ENCODE peak calls at places on chromosome 17, in five cellular contexts. T, I, X, N and Z are unnamed samples.

GRCh38 chr17:76384222-76384986 is at the start of gene SPHK1:
- DNase-seq in N (peak), X (peak), I (peak), T (peak), Z (no peak)

GRCh38 chr17:21263351-21263750 is 10.1 kb upstream of the NATD1 start:
- DNase-seq in N (no peak), I (no peak), T (no peak), X (no peak), Z (no peak)

GRCh38 chr17:28501421-28502284 is 4.5 kb upstream of the FOXN1 start:
- DNase-seq in T (no peak), N (no peak), I (no peak), X (no peak), Z (no peak)

GRCh38 chr17:15981208-15981607 is 18.3 kb downstream of the ZSWIM7 start:
- DNase-seq in X (no peak), T (no peak), N (no peak), I (no peak), Z (no peak)

GRCh38 chr17:79927136-79927661 is 88.0 kb upstream of the CBX4 start:
- DNase-seq in T (no peak), X (no peak), I (no peak), N (no peak), Z (no peak)

GRCh38 chr17:6699997-6700947 is 12.9 kb downstream of the SLC13A5 start:
- DNase-seq in I (no peak), N (no peak), T (no peak), X (no peak), Z (no peak)

GRCh38 chr17:64036198-64036922 is 15.9 kb upstream of the ICAM2 start:
- DNase-seq in T (peak), N (no peak), X (no peak), I (peak), Z (no peak)

GRCh38 chr17:58576679-58577367 is 62.4 kb upstream of the MTMR4 start:
- DNase-seq in T (no peak), N (no peak), I (no peak), X (no peak), Z (no peak)

GRCh38 chr17:81966343-81967243 is 5.6 kb upstream of the NOTUM start:
- DNase-seq in I (no peak), T (peak), N (peak), X (peak), Z (no peak)

GRCh38 chr17:48610282-48611211 is at the start of gene HOXB7:
- DNase-seq in I (no peak), N (peak), X (peak), T (peak), Z (no peak)

GRCh38 chr17:65550758-65551157 is 10.7 kb downstream of the AXIN2 start:
- DNase-seq in X (no peak), T (no peak), N (no peak), I (no peak), Z (no peak)

DNA sequence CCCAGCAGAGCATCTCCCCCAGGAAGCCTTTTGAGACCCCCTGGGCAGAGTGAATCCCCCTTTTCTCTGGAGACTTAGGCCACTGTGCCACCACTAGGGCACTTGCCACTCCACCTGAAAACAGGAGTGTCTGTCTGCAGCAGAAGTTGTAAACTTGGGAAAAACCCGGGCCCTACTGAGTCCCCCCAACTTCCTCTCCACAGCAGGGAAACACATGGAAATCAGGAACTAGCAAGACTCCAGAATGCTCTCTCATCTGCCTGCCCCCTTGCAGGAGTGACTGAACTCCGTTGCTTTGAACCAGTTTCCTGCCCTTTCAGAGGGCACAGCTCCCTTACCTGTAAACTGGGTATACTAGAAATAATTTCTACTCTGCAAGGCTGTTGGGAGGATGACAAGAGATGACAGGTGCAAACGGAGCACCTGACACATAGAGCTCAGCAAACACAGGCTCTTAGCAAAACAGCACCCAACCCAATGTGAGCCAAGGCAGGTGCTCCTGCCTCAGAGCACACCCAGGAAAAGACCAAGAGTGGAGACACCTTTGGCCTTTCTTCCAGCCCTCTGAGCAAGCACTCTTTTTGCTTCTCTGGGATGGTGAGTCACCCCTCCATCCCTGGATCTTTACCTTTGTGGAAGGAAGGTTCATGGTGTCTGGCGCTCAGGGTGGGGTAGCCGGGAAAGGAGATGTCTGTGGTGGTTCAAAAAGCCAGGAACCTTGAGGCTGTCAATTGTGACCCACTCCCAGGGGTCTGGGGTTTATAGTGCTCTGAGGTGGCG is at the start of gene HCRT:
- DNase-seq in T (no peak), X (no peak), I (no peak), N (no peak), Z (no peak)
- H3K4me3 ChIP-seq in T (peak), X (peak), I (no peak), N (peak), Z (peak)

DNA sequence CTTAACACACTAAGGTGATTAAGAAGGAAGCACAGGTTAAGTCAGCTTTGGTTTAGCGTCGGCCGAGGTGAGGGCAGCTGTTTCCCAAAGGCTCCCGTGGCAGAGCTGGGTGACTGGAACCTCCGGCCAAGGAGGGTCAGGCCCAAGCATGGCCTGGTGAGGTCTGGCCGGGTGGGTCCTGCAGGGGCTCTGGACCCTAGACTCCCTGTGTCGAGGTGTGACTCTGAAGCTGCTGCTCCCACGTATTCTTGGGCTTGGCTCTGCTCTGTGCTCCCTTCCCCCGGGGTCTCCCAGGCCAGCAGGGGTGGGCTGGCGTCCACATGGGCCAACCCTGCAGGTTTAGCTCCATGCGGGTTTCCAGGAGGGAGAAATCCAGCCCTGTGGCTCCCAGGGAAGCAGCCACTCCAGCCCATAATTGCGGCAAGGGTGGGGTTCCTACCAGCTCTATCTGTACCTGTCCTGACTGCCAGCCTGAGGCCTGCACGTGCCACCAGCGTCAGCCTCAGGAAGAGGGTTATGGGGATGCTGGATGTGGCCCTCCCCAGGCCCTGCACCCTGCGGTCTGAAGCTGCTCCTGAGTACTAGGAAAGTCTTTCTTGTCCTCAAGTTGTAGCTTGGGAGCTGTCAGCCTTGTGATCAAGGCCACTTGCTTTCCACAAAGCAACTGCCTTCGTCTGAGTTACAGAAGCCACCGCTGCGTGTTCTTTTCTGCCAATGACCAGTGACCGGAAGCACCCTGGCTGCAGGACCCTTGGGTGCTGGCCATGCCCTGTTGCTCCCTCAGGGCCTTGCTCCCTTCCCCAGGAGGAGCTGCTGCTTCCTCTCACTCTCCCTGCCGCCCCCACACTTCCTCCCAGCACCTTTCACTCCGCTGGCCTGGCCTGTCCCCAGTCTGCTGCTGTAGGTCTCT is 4.8 kb downstream of the CDK5R1 start:
- DNase-seq in X (peak), N (no peak), T (no peak), I (no peak), Z (no peak)
- TF ChIP-seq POLR2AphosphoS5 in X (peak), N (no peak), T (no peak), I (no peak), Z (no peak)

GRCh38 chr17:67262420-67262819 is 17.4 kb upstream of the HELZ start:
- DNase-seq in I (no peak), X (no peak), T (no peak), N (no peak), Z (no peak)
- H3K4me3 ChIP-seq in I (no peak), X (no peak), T (no peak), N (no peak), Z (no peak)

DNA sequence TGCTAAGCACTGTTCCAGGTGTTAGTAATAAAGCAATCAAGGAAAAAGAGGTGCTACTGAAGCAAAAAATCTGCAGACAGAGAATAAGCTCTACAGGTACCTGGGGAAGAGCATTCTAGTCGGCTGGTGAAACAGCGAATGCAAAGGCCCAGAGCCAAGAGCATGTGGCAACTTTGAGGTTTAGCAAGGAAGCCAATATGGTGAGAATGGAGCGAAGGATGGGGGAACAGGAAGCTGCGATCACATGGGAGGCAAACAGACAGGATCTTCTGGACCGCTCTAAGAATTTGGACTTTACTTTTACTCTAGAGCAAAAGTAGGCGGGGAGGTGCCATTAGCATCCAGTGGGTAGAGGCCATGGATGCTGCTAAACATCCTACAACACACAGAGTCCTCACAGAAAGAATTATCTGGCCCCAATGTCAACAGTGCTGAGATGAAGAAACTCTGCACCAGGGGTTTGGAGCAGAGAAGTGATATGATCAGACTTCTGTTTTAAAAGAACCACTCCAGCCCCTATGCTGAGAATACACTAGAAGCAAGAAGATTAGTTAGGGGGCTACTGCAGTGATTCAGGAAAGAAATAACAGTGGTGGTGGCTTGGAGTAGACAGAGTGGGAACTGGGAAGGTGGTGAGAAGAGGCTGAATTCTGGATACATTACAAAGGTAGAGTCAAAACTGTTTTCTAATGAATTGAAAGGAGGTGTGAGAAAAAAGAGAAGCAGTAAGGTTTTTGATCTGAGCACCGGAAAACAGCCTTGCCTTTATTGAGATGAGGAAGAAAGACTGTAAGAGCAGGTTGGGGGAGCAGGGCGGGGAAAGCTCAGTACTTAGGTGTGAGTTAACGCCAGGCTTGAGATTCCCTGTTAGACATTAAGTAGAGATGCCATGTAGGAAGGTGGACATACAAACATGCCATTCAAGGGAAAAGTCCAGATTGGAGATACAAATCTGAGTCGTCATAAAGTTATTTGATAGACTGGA is 11.0 kb downstream of the EFTUD2 start:
- DNase-seq in N (no peak), T (no peak), X (no peak), I (no peak), Z (no peak)
- TF ChIP-seq POLR2AphosphoS5 in N (no peak), T (no peak), X (no peak), I (no peak), Z (no peak)

DNA sequence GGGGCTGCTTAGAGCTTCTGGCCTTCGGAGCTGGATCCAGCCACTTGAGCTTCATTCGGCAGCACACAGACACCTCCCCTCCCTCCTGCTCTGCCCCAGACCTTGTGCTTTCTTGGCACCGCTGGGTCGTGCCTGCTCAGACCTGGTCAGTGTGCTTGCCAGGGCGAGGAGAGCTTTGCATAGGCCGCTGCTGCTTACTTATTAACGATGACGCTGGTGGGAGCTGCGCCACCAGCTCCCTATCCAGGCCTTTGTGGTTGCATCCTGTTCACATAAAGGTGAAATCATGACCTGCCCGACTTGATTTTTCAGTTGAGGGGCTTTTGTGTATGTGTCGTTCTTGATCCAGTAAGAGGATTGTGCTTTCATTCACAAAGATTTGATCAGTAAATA is 101.1 kb downstream of the MSI2 start:
- DNase-seq in T (no peak), X (no peak), N (peak), I (no peak), Z (peak)
- H3K4me3 ChIP-seq in T (no peak), X (no peak), N (no peak), I (no peak), Z (no peak)

DNA sequence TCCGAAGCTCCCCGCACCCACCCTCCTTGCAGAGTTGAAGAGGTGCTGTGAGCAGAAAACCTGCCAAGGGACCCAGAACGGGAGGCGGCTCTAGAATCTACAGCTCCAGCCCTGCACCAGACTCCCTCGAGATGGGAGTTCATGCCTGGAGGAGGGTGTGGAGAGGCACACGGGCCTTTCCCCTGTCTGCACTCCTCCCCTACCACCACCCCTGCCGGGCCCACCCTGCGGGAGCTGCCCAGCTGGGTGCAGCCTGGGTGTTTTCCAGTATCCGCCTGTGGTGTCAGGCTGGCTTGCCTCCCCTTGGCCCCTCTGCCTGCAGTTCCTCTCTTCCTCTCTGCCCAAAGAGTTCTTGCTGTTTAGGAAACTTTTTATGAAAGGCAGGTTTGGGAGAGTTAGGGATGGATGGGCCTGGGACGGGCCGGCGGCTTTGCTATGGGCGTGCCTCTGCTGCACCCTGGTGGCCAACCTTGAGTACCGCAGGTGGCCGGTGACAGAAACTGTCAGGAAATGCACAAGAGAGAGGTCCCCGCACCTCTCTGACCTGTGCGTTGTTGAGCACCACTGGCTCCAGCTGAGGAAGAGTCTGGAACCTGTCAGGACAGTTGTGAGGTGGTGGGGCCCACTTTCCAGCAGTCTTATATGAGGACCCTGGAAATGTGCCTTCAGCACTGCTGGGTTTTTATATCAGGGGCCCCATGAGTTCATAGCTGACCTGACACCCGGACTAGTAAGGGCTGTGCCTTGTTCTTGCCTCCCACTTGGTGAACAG is 354.1 kb downstream of the SEC14L1 start:
- DNase-seq in N (peak), I (peak), X (peak), T (peak), Z (peak)
- TF ChIP-seq POLR2AphosphoS5 in N (peak), I (no peak), X (peak), T (no peak), Z (peak)

GRCh38 chr17:235831-236640 is 54.6 kb upstream of the DOC2B start:
- DNase-seq in X (peak), N (peak), T (no peak), I (no peak), Z (no peak)

GRCh38 chr17:237406-237955 is 56.0 kb upstream of the DOC2B start:
- DNase-seq in I (no peak), X (peak), T (peak), N (peak), Z (no peak)

GRCh38 chr17:236641-237405 is 55.4 kb upstream of the DOC2B start:
- DNase-seq in N (peak), X (peak), T (no peak), I (no peak), Z (no peak)

GRCh38 chr17:238071-238963 is 56.9 kb upstream of the DOC2B start:
- DNase-seq in N (peak), T (no peak), X (peak), I (no peak), Z (no peak)

DNA sequence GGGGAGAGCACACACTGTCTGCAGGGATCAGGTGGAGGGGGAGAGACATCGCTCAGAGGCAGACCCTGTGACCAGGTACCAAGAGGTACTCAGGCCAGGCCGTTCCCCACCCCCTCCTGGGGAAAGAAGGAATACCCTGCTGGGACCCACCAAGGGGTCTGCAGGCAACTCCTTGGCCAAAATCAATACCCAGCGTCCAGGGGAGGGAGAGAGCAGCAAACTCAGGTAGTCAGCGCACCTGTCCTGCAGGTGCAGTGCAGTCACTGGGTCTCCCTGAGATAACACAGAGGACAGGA is 57.5 kb upstream of the DOC2B start:
- DNase-seq in N (no peak), X (no peak), I (no peak), T (no peak), Z (no peak)
- H3K4me3 ChIP-seq in N (no peak), X (no peak), I (no peak), T (no peak), Z (no peak)